ENCODE peak calls at places on chromosomes 16 and 17, in eight cellular contexts. One of them, this sample, is unnamed.

GRCh38 chr17:30323895-30324319 is 9.9 kb downstream of the TMIGD1 start:
- DNase-seq in lower leg skin: peak
- DNase-seq in B cell: no peak
- DNase-seq in mucosa of descending colon: no peak
- DNase-seq in cardiac muscle cell: peak
- DNase-seq in nephron progenitor cell: no peak
- DNase-seq in GM10248: peak
- DNase-seq in endothelial cell: no peak
- DNase-seq in this sample: no peak

GRCh38 chr16:58843675-58844074 is 109.6 kb upstream of the GOT2 start:
- DNase-seq in GM10248: peak
- DNase-seq in endothelial cell: no peak
- DNase-seq in nephron progenitor cell: no peak
- DNase-seq in mucosa of descending colon: no peak
- DNase-seq in B cell: no peak
- DNase-seq in lower leg skin: no peak
- DNase-seq in cardiac muscle cell: peak
- DNase-seq in this sample: no peak

GRCh38 chr17:7947651-7948050 is 15.6 kb downstream of the CNTROB start:
- DNase-seq in mucosa of descending colon: no peak
- DNase-seq in B cell: no peak
- DNase-seq in lower leg skin: no peak
- DNase-seq in cardiac muscle cell: peak
- DNase-seq in GM10248: no peak
- DNase-seq in nephron progenitor cell: no peak
- DNase-seq in endothelial cell: no peak
- DNase-seq in this sample: no peak

GRCh38 chr16:12214509-12214908 is 238.0 kb downstream of the SNX29 start:
- DNase-seq in B cell: no peak
- DNase-seq in GM10248: no peak
- DNase-seq in mucosa of descending colon: no peak
- DNase-seq in nephron progenitor cell: no peak
- DNase-seq in lower leg skin: no peak
- DNase-seq in cardiac muscle cell: no peak
- DNase-seq in endothelial cell: no peak
- DNase-seq in this sample: no peak

GRCh38 chr16:49019826-49020401 is 261.7 kb downstream of the CBLN1 start:
- DNase-seq in nephron progenitor cell: no peak
- DNase-seq in mucosa of descending colon: no peak
- DNase-seq in endothelial cell: no peak
- DNase-seq in GM10248: no peak
- DNase-seq in lower leg skin: no peak
- DNase-seq in cardiac muscle cell: no peak
- DNase-seq in B cell: no peak
- DNase-seq in this sample: no peak

GRCh38 chr16:65965632-65966031 is 400.9 kb upstream of the CDH5 start:
- DNase-seq in B cell: no peak
- DNase-seq in endothelial cell: no peak
- DNase-seq in lower leg skin: no peak
- DNase-seq in nephron progenitor cell: no peak
- DNase-seq in cardiac muscle cell: no peak
- DNase-seq in mucosa of descending colon: no peak
- DNase-seq in GM10248: no peak
- DNase-seq in this sample: no peak

GRCh38 chr16:88328313-88328660 is 54.5 kb upstream of the ZNF469 start:
- DNase-seq in nephron progenitor cell: no peak
- DNase-seq in lower leg skin: no peak
- DNase-seq in endothelial cell: no peak
- DNase-seq in mucosa of descending colon: no peak
- DNase-seq in GM10248: no peak
- DNase-seq in B cell: no peak
- DNase-seq in cardiac muscle cell: no peak
- DNase-seq in this sample: no peak

GRCh38 chr17:3603119-3603869 is 5.9 kb downstream of the TRPV1 start:
- DNase-seq in mucosa of descending colon: no peak
- DNase-seq in B cell: no peak
- DNase-seq in GM10248: no peak
- DNase-seq in cardiac muscle cell: peak
- DNase-seq in nephron progenitor cell: no peak
- DNase-seq in lower leg skin: no peak
- DNase-seq in endothelial cell: no peak
- DNase-seq in this sample: no peak

GRCh38 chr16:49015189-49015540 is 266.5 kb downstream of the CBLN1 start:
- DNase-seq in B cell: no peak
- DNase-seq in lower leg skin: no peak
- DNase-seq in nephron progenitor cell: no peak
- DNase-seq in GM10248: no peak
- DNase-seq in cardiac muscle cell: no peak
- DNase-seq in endothelial cell: no peak
- DNase-seq in mucosa of descending colon: no peak
- DNase-seq in this sample: no peak

GRCh38 chr16:23742761-23743160 is 12.1 kb upstream of the CHP2 start:
- DNase-seq in B cell: no peak
- DNase-seq in nephron progenitor cell: no peak
- DNase-seq in lower leg skin: no peak
- DNase-seq in GM10248: no peak
- DNase-seq in cardiac muscle cell: no peak
- DNase-seq in endothelial cell: no peak
- DNase-seq in mucosa of descending colon: no peak
- DNase-seq in this sample: no peak
- TF ChIP-seq CTCF in B cell: no peak
- TF ChIP-seq CTCF in nephron progenitor cell: no peak
- TF ChIP-seq CTCF in lower leg skin: no peak
- TF ChIP-seq CTCF in GM10248: no peak
- TF ChIP-seq CTCF in cardiac muscle cell: no peak
- TF ChIP-seq CTCF in endothelial cell: no peak
- TF ChIP-seq CTCF in mucosa of descending colon: no peak
- TF ChIP-seq CTCF in this sample: no peak

GRCh38 chr16:8923199-8923598 is 40.5 kb downstream of the USP7 start:
- DNase-seq in GM10248: no peak
- DNase-seq in B cell: no peak
- DNase-seq in lower leg skin: no peak
- DNase-seq in endothelial cell: no peak
- DNase-seq in mucosa of descending colon: no peak
- DNase-seq in nephron progenitor cell: no peak
- DNase-seq in cardiac muscle cell: no peak
- DNase-seq in this sample: no peak
- TF ChIP-seq CTCF in GM10248: no peak
- TF ChIP-seq CTCF in B cell: no peak
- TF ChIP-seq CTCF in lower leg skin: no peak
- TF ChIP-seq CTCF in endothelial cell: no peak
- TF ChIP-seq CTCF in mucosa of descending colon: no peak
- TF ChIP-seq CTCF in nephron progenitor cell: no peak
- TF ChIP-seq CTCF in cardiac muscle cell: no peak
- TF ChIP-seq CTCF in this sample: peak

GRCh38 chr16:70705056-70705455 is 19.2 kb upstream of the MTSS2 start:
- DNase-seq in nephron progenitor cell: no peak
- DNase-seq in lower leg skin: no peak
- DNase-seq in mucosa of descending colon: no peak
- DNase-seq in GM10248: no peak
- DNase-seq in B cell: no peak
- DNase-seq in endothelial cell: no peak
- DNase-seq in cardiac muscle cell: no peak
- DNase-seq in this sample: no peak
- TF ChIP-seq CTCF in nephron progenitor cell: no peak
- TF ChIP-seq CTCF in lower leg skin: no peak
- TF ChIP-seq CTCF in mucosa of descending colon: no peak
- TF ChIP-seq CTCF in GM10248: no peak
- TF ChIP-seq CTCF in B cell: no peak
- TF ChIP-seq CTCF in endothelial cell: no peak
- TF ChIP-seq CTCF in cardiac muscle cell: no peak
- TF ChIP-seq CTCF in this sample: no peak

GRCh38 chr17:28645576-28645939 is 600 bp upstream of the BLTP2 start:
- DNase-seq in endothelial cell: peak
- DNase-seq in lower leg skin: no peak
- DNase-seq in nephron progenitor cell: peak
- DNase-seq in mucosa of descending colon: peak
- DNase-seq in GM10248: no peak
- DNase-seq in cardiac muscle cell: no peak
- DNase-seq in B cell: no peak
- DNase-seq in this sample: no peak

GRCh38 chr17:28643979-28644781 is 778 bp downstream of the BLTP2 start:
- DNase-seq in GM10248: peak
- DNase-seq in lower leg skin: peak
- DNase-seq in nephron progenitor cell: peak
- DNase-seq in cardiac muscle cell: peak
- DNase-seq in B cell: no peak
- DNase-seq in mucosa of descending colon: peak
- DNase-seq in endothelial cell: peak
- DNase-seq in this sample: peak

GRCh38 chr17:28641579-28641978 is 3.4 kb downstream of the BLTP2 start:
- DNase-seq in GM10248: no peak
- DNase-seq in nephron progenitor cell: no peak
- DNase-seq in mucosa of descending colon: no peak
- DNase-seq in lower leg skin: no peak
- DNase-seq in B cell: no peak
- DNase-seq in endothelial cell: no peak
- DNase-seq in cardiac muscle cell: no peak
- DNase-seq in this sample: no peak

GRCh38 chr17:28646039-28646754 is 1.2 kb upstream of the BLTP2 start:
- DNase-seq in GM10248: no peak
- DNase-seq in mucosa of descending colon: peak
- DNase-seq in lower leg skin: peak
- DNase-seq in nephron progenitor cell: no peak
- DNase-seq in B cell: no peak
- DNase-seq in cardiac muscle cell: no peak
- DNase-seq in endothelial cell: peak
- DNase-seq in this sample: no peak

GRCh38 chr17:28644782-28645575 is at the start of gene BLTP2:
- DNase-seq in lower leg skin: peak
- DNase-seq in endothelial cell: peak
- DNase-seq in nephron progenitor cell: peak
- DNase-seq in B cell: peak
- DNase-seq in cardiac muscle cell: peak
- DNase-seq in GM10248: peak
- DNase-seq in mucosa of descending colon: peak
- DNase-seq in this sample: peak
- TF ChIP-seq CTCF in lower leg skin: no peak
- TF ChIP-seq CTCF in endothelial cell: no peak
- TF ChIP-seq CTCF in nephron progenitor cell: no peak
- TF ChIP-seq CTCF in B cell: no peak
- TF ChIP-seq CTCF in cardiac muscle cell: no peak
- TF ChIP-seq CTCF in GM10248: no peak
- TF ChIP-seq CTCF in mucosa of descending colon: no peak
- TF ChIP-seq CTCF in this sample: no peak

GRCh38 chr16:47019563-47019962 is 46.1 kb upstream of the DNAJA2 start:
- DNase-seq in GM10248: no peak
- DNase-seq in B cell: no peak
- DNase-seq in cardiac muscle cell: peak
- DNase-seq in endothelial cell: no peak
- DNase-seq in lower leg skin: no peak
- DNase-seq in nephron progenitor cell: no peak
- DNase-seq in mucosa of descending colon: no peak
- DNase-seq in this sample: no peak

GRCh38 chr16:47017636-47018035 is 44.2 kb upstream of the DNAJA2 start:
- DNase-seq in lower leg skin: no peak
- DNase-seq in cardiac muscle cell: no peak
- DNase-seq in B cell: no peak
- DNase-seq in endothelial cell: no peak
- DNase-seq in GM10248: no peak
- DNase-seq in nephron progenitor cell: no peak
- DNase-seq in mucosa of descending colon: no peak
- DNase-seq in this sample: no peak

GRCh38 chr16:47016700-47017133 is 43.2 kb upstream of the DNAJA2 start:
- DNase-seq in mucosa of descending colon: no peak
- DNase-seq in cardiac muscle cell: peak
- DNase-seq in lower leg skin: no peak
- DNase-seq in B cell: no peak
- DNase-seq in GM10248: peak
- DNase-seq in endothelial cell: no peak
- DNase-seq in nephron progenitor cell: no peak
- DNase-seq in this sample: no peak

GRCh38 chr16:47013910-47014309 is 40.4 kb upstream of the DNAJA2 start:
- DNase-seq in nephron progenitor cell: no peak
- DNase-seq in GM10248: no peak
- DNase-seq in cardiac muscle cell: no peak
- DNase-seq in mucosa of descending colon: no peak
- DNase-seq in endothelial cell: no peak
- DNase-seq in B cell: no peak
- DNase-seq in lower leg skin: no peak
- DNase-seq in this sample: no peak

GRCh38 chr16:47018223-47018891 is 44.9 kb upstream of the DNAJA2 start:
- DNase-seq in lower leg skin: no peak
- DNase-seq in B cell: peak
- DNase-seq in endothelial cell: peak
- DNase-seq in GM10248: peak
- DNase-seq in nephron progenitor cell: peak
- DNase-seq in mucosa of descending colon: peak
- DNase-seq in cardiac muscle cell: peak
- DNase-seq in this sample: peak
- TF ChIP-seq CTCF in lower leg skin: no peak
- TF ChIP-seq CTCF in B cell: peak
- TF ChIP-seq CTCF in endothelial cell: peak
- TF ChIP-seq CTCF in GM10248: peak
- TF ChIP-seq CTCF in nephron progenitor cell: peak
- TF ChIP-seq CTCF in mucosa of descending colon: peak
- TF ChIP-seq CTCF in cardiac muscle cell: peak
- TF ChIP-seq CTCF in this sample: peak

GRCh38 chr17:77269696-77270681 is 129.2 kb downstream of the SEC14L1 start:
- DNase-seq in GM10248: no peak
- DNase-seq in endothelial cell: no peak
- DNase-seq in nephron progenitor cell: no peak
- DNase-seq in mucosa of descending colon: no peak
- DNase-seq in lower leg skin: no peak
- DNase-seq in B cell: no peak
- DNase-seq in cardiac muscle cell: no peak
- DNase-seq in this sample: no peak

GRCh38 chr17:77271421-77271820 is 130.7 kb downstream of the SEC14L1 start:
- DNase-seq in endothelial cell: no peak
- DNase-seq in GM10248: no peak
- DNase-seq in lower leg skin: no peak
- DNase-seq in nephron progenitor cell: no peak
- DNase-seq in cardiac muscle cell: no peak
- DNase-seq in B cell: no peak
- DNase-seq in mucosa of descending colon: no peak
- DNase-seq in this sample: no peak

GRCh38 chr17:77264617-77265230 is 124.0 kb downstream of the SEC14L1 start:
- DNase-seq in endothelial cell: no peak
- DNase-seq in B cell: no peak
- DNase-seq in GM10248: no peak
- DNase-seq in mucosa of descending colon: no peak
- DNase-seq in nephron progenitor cell: no peak
- DNase-seq in lower leg skin: no peak
- DNase-seq in cardiac muscle cell: no peak
- DNase-seq in this sample: no peak

GRCh38 chr17:77266213-77266612 is 125.4 kb downstream of the SEC14L1 start:
- DNase-seq in lower leg skin: no peak
- DNase-seq in mucosa of descending colon: no peak
- DNase-seq in endothelial cell: no peak
- DNase-seq in cardiac muscle cell: no peak
- DNase-seq in nephron progenitor cell: no peak
- DNase-seq in GM10248: no peak
- DNase-seq in B cell: no peak
- DNase-seq in this sample: no peak

DNA sequence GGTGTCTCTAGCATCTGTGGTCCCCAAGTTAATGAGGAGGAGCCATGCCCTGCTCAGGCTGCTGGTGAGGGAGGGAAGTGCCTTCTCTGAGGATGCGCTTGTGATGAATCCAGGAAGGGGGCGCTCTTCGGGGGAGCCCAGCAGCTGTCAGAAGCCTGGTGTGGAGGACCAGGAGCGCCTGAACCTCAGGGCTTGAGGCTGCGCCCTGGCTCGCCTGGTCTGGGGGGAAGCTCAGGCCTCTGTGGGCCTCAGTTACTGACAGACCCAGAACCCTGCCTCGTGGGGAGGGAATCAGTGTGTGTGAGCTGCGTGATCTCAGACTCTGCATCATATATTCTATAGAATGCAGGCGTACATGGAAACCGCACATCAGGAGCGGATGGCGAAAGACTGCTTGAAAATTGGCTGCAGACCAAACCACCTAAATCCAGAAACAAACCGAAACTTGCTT is 126.1 kb downstream of the SEC14L1 start:
- DNase-seq in endothelial cell: peak
- DNase-seq in mucosa of descending colon: no peak
- DNase-seq in lower leg skin: no peak
- DNase-seq in GM10248: no peak
- DNase-seq in B cell: no peak
- DNase-seq in cardiac muscle cell: peak
- DNase-seq in nephron progenitor cell: no peak
- DNase-seq in this sample: no peak
- TF ChIP-seq CTCF in endothelial cell: peak
- TF ChIP-seq CTCF in mucosa of descending colon: no peak
- TF ChIP-seq CTCF in lower leg skin: no peak
- TF ChIP-seq CTCF in GM10248: no peak
- TF ChIP-seq CTCF in B cell: peak
- TF ChIP-seq CTCF in cardiac muscle cell: peak
- TF ChIP-seq CTCF in nephron progenitor cell: no peak
- TF ChIP-seq CTCF in this sample: peak

This sample was measured in BE2C.